ENCODE peak calls at places on chromosomes 4 and X, in eight cellular contexts. O, I, B, C, T, X, V and K are unnamed samples.

GRCh38 chrX:151359931-151360871 is 36.8 kb upstream of the VMA21 start:
- DNase-seq in O (peak), I (peak), B (peak), C (peak), T (no peak), X (no peak), V (no peak), K (no peak)

GRCh38 chrX:68646421-68646820 is 1.0 kb upstream of the STARD8 start:
- DNase-seq in O (no peak), I (no peak), B (no peak), C (no peak), T (no peak), X (no peak), V (no peak), K (no peak)

GRCh38 chrX:130877892-130878321 is 25.1 kb downstream of the ENOX2 start:
- DNase-seq in O (no peak), I (no peak), B (no peak), C (no peak), T (no peak), X (no peak), V (no peak), K (no peak)

GRCh38 chr4:80156410-80156809 is 40.9 kb upstream of the PRDM8 start:
- DNase-seq in O (no peak), I (no peak), B (no peak), C (no peak), T (no peak), X (no peak), V (no peak), K (no peak)

GRCh38 chr4:102598102-102598758 is 97.1 kb downstream of the NFKB1 start:
- DNase-seq in O (no peak), I (no peak), B (no peak), C (no peak), T (no peak), X (no peak), V (no peak), K (no peak)

GRCh38 chr4:60891947-60892346 is 308.2 kb upstream of the ADGRL3 start:
- DNase-seq in O (peak), I (no peak), B (no peak), C (no peak), T (no peak), X (no peak), V (no peak), K (no peak)

GRCh38 chr4:110211007-110211769 is 12.8 kb upstream of the ELOVL6 start:
- DNase-seq in O (peak), I (peak), B (no peak), C (peak), T (peak), X (no peak), V (peak), K (peak)

GRCh38 chr4:73445383-73446335 is 9.6 kb downstream of the AFP start:
- DNase-seq in O (no peak), I (no peak), B (no peak), C (no peak), T (no peak), X (no peak), V (no peak), K (no peak)

GRCh38 chr4:8606476-8606875 is 13.9 kb downstream of the CPZ start:
- DNase-seq in O (no peak), I (no peak), B (no peak), C (no peak), T (no peak), X (no peak), V (no peak), K (no peak)

GRCh38 chr4:100848865-100849264 is 331.0 kb upstream of the EMCN start:
- DNase-seq in O (no peak), I (no peak), B (no peak), C (peak), T (no peak), X (no peak), V (peak), K (no peak)

GRCh38 chrX:135605906-135606305 is 85.4 kb downstream of the INTS6L start:
- DNase-seq in O (no peak), I (no peak), B (no peak), C (peak), T (no peak), X (no peak), V (no peak), K (no peak)

GRCh38 chr4:133390198-133390855 is 241.2 kb downstream of the PCDH10 start:
- DNase-seq in O (no peak), I (no peak), B (no peak), C (no peak), T (no peak), X (no peak), V (no peak), K (no peak)

GRCh38 chrX:1546601-1547275 is 9.8 kb upstream of the P2RY8 start:
- DNase-seq in O (no peak), I (no peak), B (no peak), C (no peak), T (no peak), X (no peak), V (no peak), K (no peak)

GRCh38 chr4:1539132-1539755 is 133.0 kb upstream of the NKX1-1 start:
- DNase-seq in O (no peak), I (no peak), B (no peak), C (no peak), T (no peak), X (no peak), V (no peak), K (no peak)